ENCODE peak calls at places on chromosomes 4 and X, in ten cellular contexts. X is aorta; F is adrenal gland; L is fibroblast of lung; R is neural progenitor cell; O is neuronal stem cell; M is K562; J is fibroblast of mammary gland; V is CD8-positive, alpha-beta T cell; D is GM12865. S is an unnamed sample.

GRCh38 chr4:118034061-118034785 is at the start of gene NDST3:
- DNase-seq in O (peak; percentile 62), V (no peak), J (peak; percentile 47), D (peak; percentile 40), L (peak; percentile 77), R (peak; percentile 88), F (peak; percentile 21), X (no peak), M (peak; percentile 4), S (peak; percentile 55)

GRCh38 chr4:157072002-157072401 is 3.9 kb upstream of the GLRB start:
- DNase-seq in V (no peak), R (no peak), J (peak; percentile 52), M (no peak), O (no peak), L (peak; percentile 51), X (no peak), F (no peak), D (no peak), S (no peak)

GRCh38 chr4:100340534-100341364 is 150.5 kb upstream of the DDIT4L start:
- DNase-seq in J (peak; percentile 67), R (no peak), M (no peak), O (no peak), V (no peak), D (no peak), X (no peak), L (peak; percentile 56), F (no peak), S (no peak)

GRCh38 chrX:38052096-38052495 is 45.7 kb downstream of the SYTL5 start:
- DNase-seq in V (no peak), O (no peak), D (no peak), X (no peak), M (no peak), J (peak; percentile 95), R (no peak), L (peak; percentile 97), F (no peak), S (peak; percentile 77)

GRCh38 chr4:102554482-102554881 is 53.3 kb downstream of the NFKB1 start:
- DNase-seq in D (no peak), J (peak; percentile 89), O (no peak), M (no peak), L (peak; percentile 80), V (no peak), X (no peak), R (peak; percentile 16), F (no peak), S (peak; percentile 25)

GRCh38 chr4:81495308-81495707 is 23.6 kb upstream of the RASGEF1B start:
- DNase-seq in F (no peak), R (no peak), O (no peak), M (no peak), V (no peak), J (no peak), D (no peak), X (no peak), L (no peak), S (no peak)

GRCh38 chrX:42459735-42460134 is 318.2 kb downstream of the PPP1R2C start:
- DNase-seq in F (no peak), R (no peak), L (no peak), D (no peak), O (no peak), M (no peak), V (no peak), X (no peak), J (no peak), S (no peak)

GRCh38 chr4:82044141-82044993 is 329.4 kb downstream of the HNRNPD start:
- DNase-seq in X (peak; percentile 71), D (no peak), J (peak; percentile 24), O (peak; percentile 72), L (peak; percentile 41), R (peak; percentile 88), M (no peak), V (no peak), F (peak; percentile 58), S (peak; percentile 12)

GRCh38 chr4:190016369-190017289 is 10.4 kb downstream of the FRG2 start:
- DNase-seq in L (no peak), M (no peak), V (no peak), O (no peak), R (peak; percentile 2), F (no peak), D (no peak), J (no peak), X (no peak), S (no peak)

GRCh38 chrX:102720237-102721168 is at the start of gene GPRASP3:
- DNase-seq in O (peak; percentile 24), L (peak; percentile 75), D (peak; percentile 79), F (peak; percentile 57), X (peak; percentile 81), V (peak; percentile 68), R (peak; percentile 36), J (peak; percentile 67), M (peak; percentile 71), S (peak; percentile 18)

GRCh38 chr4:24130637-24131036 is 240.8 kb upstream of the PPARGC1A start:
- DNase-seq in X (no peak), F (no peak), D (no peak), M (no peak), J (no peak), O (no peak), V (no peak), R (no peak), L (no peak), S (no peak)

GRCh38 chr4:211033-211511 is 86.8 kb downstream of the ZNF718 start:
- DNase-seq in D (peak; percentile 5), F (no peak), J (no peak), X (no peak), R (no peak), V (no peak), L (no peak), M (no peak), O (no peak), S (no peak)

GRCh38 chr4:166498541-166498940 is 625.5 kb downstream of the TLL1 start:
- DNase-seq in J (no peak), R (no peak), F (no peak), D (no peak), L (peak; percentile 13), M (no peak), X (no peak), O (no peak), V (no peak), S (no peak)

GRCh38 chr4:41154001-41154813 is 60.1 kb downstream of the APBB2 start:
- DNase-seq in R (no peak), F (no peak), X (no peak), O (no peak), M (no peak), D (no peak), V (no peak), L (no peak), J (no peak), S (no peak)

DNA sequence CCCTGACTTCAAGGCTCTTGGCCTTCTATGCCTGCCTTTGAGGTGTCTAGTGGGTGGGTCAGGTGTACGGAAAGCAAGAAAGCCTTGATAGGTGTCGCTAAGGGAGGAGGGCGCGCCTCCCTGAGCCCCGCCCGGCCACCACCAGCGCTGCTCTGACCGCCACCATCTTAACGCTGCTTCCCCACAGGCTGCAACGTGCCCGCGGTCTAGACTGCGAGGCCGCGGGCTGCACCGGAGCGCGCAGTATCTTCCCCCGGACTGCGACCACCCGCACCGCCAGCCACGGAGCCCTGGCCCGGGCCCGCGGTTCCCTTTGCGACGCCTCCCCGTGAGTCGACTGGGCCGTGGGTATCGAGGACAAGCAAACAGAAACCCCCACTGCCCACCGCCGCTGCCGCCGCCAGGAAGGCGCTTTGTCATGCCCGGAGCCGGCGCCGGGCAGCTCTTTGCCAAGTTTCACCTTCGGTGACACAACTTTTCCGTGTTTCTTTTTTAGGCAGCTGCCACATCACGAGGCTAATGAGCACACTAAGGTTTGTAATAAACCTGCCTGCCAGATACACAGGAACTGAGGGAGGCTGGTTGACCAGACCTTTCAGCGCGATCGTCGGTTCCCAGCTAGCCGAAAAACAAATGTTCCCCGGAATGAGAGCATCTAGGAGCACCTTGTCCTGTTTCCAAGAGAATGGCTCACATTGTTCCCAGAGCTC is 335.8 kb upstream of the F9 start:
- DNase-seq in V (no peak), L (peak; percentile 47), O (no peak), M (peak; percentile 69), X (no peak), R (peak; percentile 44), D (no peak), J (no peak), F (peak; percentile 18), S (no peak)
- H3K4me3 ChIP-seq in V (no peak overlapping the region), L (peak overlapping the region; percentile 51), O (no peak overlapping the region), M (peak overlapping the region; percentile 43), X (peak overlapping the region; percentile 49), R (peak overlapping the region; percentile 36), D (no peak overlapping the region), J (no peak overlapping the region), F (no peak overlapping the region), S (peak overlapping the region; percentile 37)

DNA sequence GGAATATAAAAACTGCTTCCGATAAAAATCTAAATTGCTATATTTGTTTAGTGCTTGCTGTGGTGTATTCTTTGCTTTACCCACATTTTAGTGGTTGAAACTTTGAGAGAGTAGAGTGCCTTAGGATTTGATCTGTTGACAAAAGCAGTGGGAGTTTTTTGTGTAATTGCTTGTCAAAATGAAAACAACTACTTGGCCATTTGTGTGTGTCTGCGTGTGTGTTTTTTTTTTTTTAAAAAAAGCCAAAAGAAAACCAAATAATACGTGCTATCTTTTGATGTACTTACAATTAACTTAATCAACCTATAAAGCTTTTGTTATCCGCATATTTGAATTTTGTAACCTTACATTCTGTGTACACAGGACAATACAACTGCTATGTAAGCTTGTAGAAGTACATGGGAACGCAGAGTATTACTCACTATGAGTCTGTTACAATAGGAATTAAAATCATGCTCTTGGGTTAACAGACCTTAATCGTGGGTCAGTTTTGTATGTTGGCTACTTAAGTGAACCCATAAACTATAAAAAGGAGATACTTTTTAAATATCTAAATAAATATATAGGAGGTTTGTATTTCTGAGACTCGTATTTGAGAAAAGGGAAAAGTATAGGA is 353.5 kb downstream of the ARHGAP24 start:
- DNase-seq in M (no peak), R (no peak), O (no peak), D (no peak), F (no peak), L (peak; percentile 71), X (no peak), V (no peak), J (peak; percentile 69), S (no peak)
- H3K4me3 ChIP-seq in M (no peak overlapping the region), R (no peak overlapping the region), O (no peak overlapping the region), D (no peak overlapping the region), F (no peak overlapping the region), L (peak overlapping the region; percentile 39), X (peak overlapping the region; percentile 89), V (no peak overlapping the region), J (peak overlapping the region; percentile 15), S (peak overlapping the region; percentile 44)

GRCh38 chr4:26023191-26023972 is 109.4 kb downstream of the SMIM20 start:
- DNase-seq in O (no peak), R (no peak), X (no peak), L (peak; percentile 48), M (no peak), F (no peak), J (peak; percentile 81), V (no peak), D (no peak), S (no peak)
- H3K4me3 ChIP-seq in O (no peak overlapping the region), R (no peak overlapping the region), X (no peak overlapping the region), L (no peak overlapping the region), M (no peak overlapping the region), F (no peak overlapping the region), J (no peak overlapping the region), V (no peak overlapping the region), D (no peak overlapping the region), S (no peak overlapping the region)

DNA sequence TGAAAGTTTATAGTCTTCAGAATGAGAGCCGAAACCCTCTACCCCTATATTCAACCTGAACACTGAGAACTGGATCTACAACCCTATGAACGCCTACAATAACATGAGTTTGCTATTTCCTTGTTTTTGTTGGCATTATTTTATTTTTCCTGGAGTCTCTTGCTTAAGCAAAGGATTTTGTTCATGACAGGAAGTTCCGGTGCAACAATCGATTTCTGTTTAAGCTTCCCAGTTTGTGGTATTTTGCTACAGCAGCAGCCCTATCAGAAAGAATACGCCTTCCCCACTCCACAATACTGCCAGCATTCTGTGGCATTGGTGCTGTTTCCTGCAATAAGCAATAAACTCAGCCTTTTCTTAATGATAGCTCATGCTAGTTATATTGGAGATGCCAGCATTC is 60.9 kb downstream of the NPY5R start:
- DNase-seq in D (no peak), R (no peak), L (no peak), O (no peak), V (no peak), M (no peak), F (no peak), X (no peak), J (no peak), S (no peak)
- H3K4me3 ChIP-seq in D (no peak overlapping the region), R (no peak overlapping the region), L (no peak overlapping the region), O (no peak overlapping the region), V (no peak overlapping the region), M (no peak overlapping the region), F (no peak overlapping the region), X (no peak overlapping the region), J (no peak overlapping the region), S (no peak overlapping the region)